ENCODE peak calls at places on chromosome 4, in six cellular contexts. V, B, G, D, N and F are unnamed samples.

GRCh38 chr4:40502936-40503335 is 126.7 kb downstream of the RBM47 start:
- DNase-seq in V (no peak), D (no peak), B (no peak), G (no peak), N (peak), F (no peak)

GRCh38 chr4:112075129-112075753 is 70.0 kb upstream of the FAM241A start:
- DNase-seq in D (peak), V (peak), G (no peak), N (no peak), B (no peak), F (peak)

GRCh38 chr4:35772291-35772690 is 472.0 kb downstream of the ARAP2 start:
- DNase-seq in G (no peak), D (no peak), V (no peak), B (no peak), N (no peak), F (no peak)

GRCh38 chr4:26568446-26568994 is 15.4 kb upstream of the TBC1D19 start:
- DNase-seq in N (no peak), V (no peak), B (no peak), D (no peak), G (no peak), F (no peak)

GRCh38 chr4:121879135-121879534 is 8.9 kb upstream of the BBS7 start:
- DNase-seq in V (no peak), D (no peak), B (no peak), N (no peak), G (no peak), F (no peak)

GRCh38 chr4:72564184-72564583 is 4.8 kb downstream of the ADAMTS3 start:
- DNase-seq in B (no peak), D (no peak), N (no peak), V (no peak), G (no peak), F (no peak)

GRCh38 chr4:108314900-108315589 is 146.3 kb upstream of the LEF1 start:
- DNase-seq in B (no peak), D (no peak), G (no peak), V (no peak), N (no peak), F (no peak)

GRCh38 chr4:60443796-60444195 is 756.3 kb upstream of the ADGRL3 start:
- DNase-seq in B (no peak), V (no peak), D (no peak), G (no peak), N (no peak), F (no peak)

GRCh38 chr4:13611283-13611842 is 16.2 kb downstream of the BOD1L1 start:
- DNase-seq in G (no peak), V (no peak), D (no peak), B (no peak), N (no peak), F (no peak)

GRCh38 chr4:17580969-17581368 is 4.0 kb downstream of the LAP3 start:
- DNase-seq in G (no peak), N (no peak), D (no peak), V (no peak), B (no peak), F (no peak)

GRCh38 chr4:8762356-8762755 is 109.3 kb downstream of the HMX1 start:
- DNase-seq in B (no peak), V (no peak), D (no peak), G (no peak), N (peak), F (no peak)

GRCh38 chr4:174152717-174153466 is 130.6 kb downstream of the FBXO8 start:
- DNase-seq in D (no peak), G (no peak), B (no peak), V (no peak), N (no peak), F (no peak)

GRCh38 chr4:145042601-145043000 is 55.4 kb downstream of the ANAPC10 start:
- DNase-seq in B (no peak), G (no peak), N (no peak), D (no peak), V (no peak), F (no peak)

GRCh38 chr4:160403066-160403465 is 1300.2 kb downstream of the RAPGEF2 start:
- DNase-seq in V (no peak), B (peak), G (no peak), D (no peak), N (no peak), F (no peak)

GRCh38 chr4:170476351-170476750 is 386.6 kb upstream of the AADAT start:
- DNase-seq in G (no peak), D (no peak), N (no peak), V (no peak), B (no peak), F (no peak)

GRCh38 chr4:11628093-11628725 is 199.5 kb upstream of the HS3ST1 start:
- DNase-seq in B (no peak), N (no peak), D (no peak), G (no peak), V (no peak), F (no peak)

GRCh38 chr4:40874331-40874730 is 124.6 kb downstream of the NSUN7 start:
- DNase-seq in G (no peak), B (no peak), D (no peak), V (no peak), N (no peak), F (no peak)

GRCh38 chr4:86706923-86707597 is 112.9 kb downstream of the PTPN13 start:
- DNase-seq in N (no peak), G (no peak), V (no peak), D (no peak), B (no peak), F (no peak)

GRCh38 chr4:109406337-109406931 is 27.2 kb upstream of the SEC24B start:
- DNase-seq in D (peak), V (peak), N (no peak), B (no peak), G (no peak), F (peak)

GRCh38 chr4:2789351-2789750 is 3.5 kb upstream of the SH3BP2 start:
- DNase-seq in D (no peak), B (no peak), G (no peak), V (no peak), N (no peak), F (no peak)

GRCh38 chr4:8277356-8278008 is 7.9 kb downstream of the HTRA3 start:
- DNase-seq in N (no peak), B (peak), V (no peak), D (no peak), G (no peak), F (no peak)

GRCh38 chr4:186932196-186932595 is 208.5 kb upstream of the FAT1 start:
- DNase-seq in B (no peak), N (no peak), V (no peak), G (no peak), D (no peak), F (no peak)

GRCh38 chr4:86060341-86060740 is 299.5 kb downstream of the MAPK10 start:
- DNase-seq in B (no peak), N (no peak), D (no peak), V (no peak), G (no peak), F (no peak)